ENCODE peak calls at places on chromosomes 3 and 15, in four cellular contexts. N is GM23338, P is left cardiac atrium, R is upper lobe of left lung. T is an unnamed sample.

GRCh38 chr15:85692873-85693272 is 101.9 kb downstream of the KLHL25 start:
- ATAC-seq in R (no peak), P (peak), N (no peak), T (peak)

GRCh38 chr3:156643729-156644389 is 30.5 kb upstream of the TIPARP start:
- ATAC-seq in P (no peak), R (peak), N (peak), T (no peak)

GRCh38 chr15:39804026-39804425 is 21.4 kb upstream of the FSIP1 start:
- ATAC-seq in R (no peak), N (no peak), P (no peak), T (peak)

GRCh38 chr3:156431334-156432121 is 123.4 kb downstream of the SSR3 start:
- ATAC-seq in R (no peak), N (no peak), P (no peak), T (no peak)

GRCh38 chr3:151101270-151101954 is 15.9 kb downstream of the MED12L start:
- ATAC-seq in N (no peak), P (no peak), R (no peak), T (no peak)

GRCh38 chr3:15107075-15107947 is 8.4 kb upstream of the RBSN start:
- ATAC-seq in P (no peak), N (peak), R (no peak), T (no peak)

GRCh38 chr3:186368164-186368563 is 6.1 kb upstream of the DGKG start:
- ATAC-seq in R (no peak), P (no peak), N (no peak), T (no peak)

GRCh38 chr3:49161808-49162530 is 4.2 kb downstream of the CCDC71 start:
- ATAC-seq in P (no peak), N (no peak), R (no peak), T (no peak)

GRCh38 chr3:99651561-99651960 is 13.2 kb downstream of the COL8A1 start:
- ATAC-seq in R (peak), N (no peak), P (no peak), T (no peak)

GRCh38 chr15:66835558-66835878 is 133.5 kb downstream of the SMAD6 start:
- ATAC-seq in P (peak), N (no peak), R (peak), T (no peak)

GRCh38 chr3:12729313-12729676 is 29.8 kb downstream of the TMEM40 start:
- ATAC-seq in R (no peak), N (no peak), P (peak), T (no peak)

GRCh38 chr3:175103298-175103697 is 244.2 kb downstream of the NAALADL2 start:
- ATAC-seq in N (no peak), R (no peak), P (no peak), T (no peak)

GRCh38 chr3:191066669-191067068 is 132.4 kb upstream of the OSTN start:
- ATAC-seq in P (no peak), N (no peak), R (no peak), T (peak)

GRCh38 chr3:54087581-54088410 is 34.6 kb upstream of the CACNA2D3 start:
- ATAC-seq in N (peak), R (peak), P (peak), T (peak)

GRCh38 chr3:128922804-128923459 is 43.5 kb downstream of the ACAD9 start:
- ATAC-seq in P (no peak), N (no peak), R (no peak), T (no peak)

GRCh38 chr3:16290007-16290826 is 25.2 kb downstream of the OXNAD1 start:
- ATAC-seq in R (no peak), N (peak), P (peak), T (peak)

GRCh38 chr3:122691195-122691594 is 10.6 kb downstream of the PARP14 start:
- ATAC-seq in N (no peak), P (no peak), R (no peak), T (peak)

GRCh38 chr15:50114381-50114780 is 4.7 kb downstream of the ATP8B4 start:
- ATAC-seq in R (peak), P (peak), N (no peak), T (no peak)

GRCh38 chr15:35481992-35482391 is 64.0 kb downstream of the DPH6 start:
- ATAC-seq in P (no peak), N (no peak), R (no peak), T (peak)

GRCh38 chr3:136353461-136353860 is 103.3 kb downstream of the PCCB start:
- ATAC-seq in N (peak), R (no peak), P (no peak), T (no peak)

GRCh38 chr3:105598047-105598796 is 231.5 kb downstream of the ALCAM start:
- ATAC-seq in P (no peak), N (no peak), R (no peak), T (peak)

GRCh38 chr3:115713247-115713646 is 89.9 kb downstream of the GAP43 start:
- ATAC-seq in N (peak), R (no peak), P (peak), T (no peak)

GRCh38 chr3:52233108-52233591 is 5.8 kb downstream of the TWF2 start:
- ATAC-seq in P (no peak), R (no peak), N (no peak), T (no peak)

GRCh38 chr15:72685301-72685924 is 569 bp downstream of the HIGD2B start:
- ATAC-seq in P (no peak), R (no peak), N (no peak), T (no peak)

GRCh38 chr15:65887565-65887964 is 18.3 kb downstream of the RAB11A start:
- ATAC-seq in R (no peak), N (no peak), P (no peak), T (no peak)

GRCh38 chr15:69749797-69750196 is 297.2 kb downstream of the RPLP1 start:
- ATAC-seq in P (no peak), R (no peak), N (no peak), T (no peak)

GRCh38 chr3:48711727-48712126 is 5.3 kb downstream of the IP6K2 start:
- ATAC-seq in N (no peak), R (no peak), P (no peak), T (no peak)

GRCh38 chr15:87681054-87681453 is 575.5 kb downstream of the NTRK3 start:
- ATAC-seq in R (no peak), P (no peak), N (no peak), T (no peak)

GRCh38 chr3:37214076-37214475 is 39.7 kb upstream of the LRRFIP2 start:
- ATAC-seq in N (peak), R (no peak), P (no peak), T (peak)

GRCh38 chr15:33309602-33310276 is 1.0 kb upstream of the RYR3 start:
- ATAC-seq in R (no peak), N (peak), P (peak), T (peak)

GRCh38 chr3:78204977-78205376 is 1165.1 kb downstream of the ROBO2 start:
- ATAC-seq in N (peak), R (no peak), P (no peak), T (no peak)

GRCh38 chr15:95636107-95636506 is 694.4 kb upstream of the NR2F2 start:
- ATAC-seq in R (no peak), N (no peak), P (no peak), T (no peak)

T was measured in esophagus mucosa.